ENCODE peak calls at places on chromosomes 11 and 22, in six cellular contexts. U is transverse colon, J is IMR-90, Z is uterus, B is suprapubic skin, I is body of pancreas. S is an unnamed sample. For H3K36me3, the result is how much of the 10 kb centered on the place peaks cover.

GRCh38 chr11:64969209-64969608 is 2.7 kb downstream of the MAJIN start:
- DNase-seq in U (peak), B (no peak), I (no peak), Z (no peak), J (peak), S (no peak)

GRCh38 chr11:11985954-11986949 is 22.2 kb downstream of the DKK3 start:
- DNase-seq in I (no peak), U (no peak), B (no peak), Z (no peak), J (no peak), S (no peak)

GRCh38 chr11:67283490-67283963 is 5.6 kb upstream of the ANKRD13D start:
- DNase-seq in I (no peak), J (no peak), U (no peak), Z (no peak), B (peak), S (no peak)

GRCh38 chr11:61488651-61489291 is 19.8 kb upstream of the LRRC10B start:
- DNase-seq in J (no peak), I (peak), B (no peak), Z (peak), U (peak), S (peak)

GRCh38 chr11:72524711-72525110 is 90.4 kb upstream of the CLPB start:
- DNase-seq in J (peak), I (no peak), B (no peak), Z (no peak), U (no peak), S (no peak)

GRCh38 chr22:27152033-27152432 is 494.6 kb downstream of the MIAT start:
- DNase-seq in J (no peak), I (no peak), B (no peak), Z (no peak), U (no peak), S (no peak)

GRCh38 chr11:134272381-134273316 is 3.5 kb upstream of the GLB1L3 start:
- DNase-seq in I (no peak), B (peak), Z (no peak), U (no peak), J (peak), S (peak)

GRCh38 chr11:120649316-120649715 is 137.8 kb downstream of the GRIK4 start:
- DNase-seq in U (no peak), J (no peak), B (no peak), Z (no peak), I (no peak), S (no peak)

GRCh38 chr22:45448431-45448830 is 34.9 kb downstream of the RIBC2 start:
- DNase-seq in Z (peak), B (peak), I (no peak), U (no peak), J (no peak), S (no peak)

GRCh38 chr11:117559698-117560097 is 232.0 kb downstream of the CEP164 start:
- DNase-seq in I (no peak), B (no peak), J (no peak), U (no peak), Z (no peak), S (peak)

GRCh38 chr11:45180888-45181594 is 34.6 kb downstream of the PRDM11 start:
- DNase-seq in B (no peak), U (peak), I (peak), Z (peak), J (peak), S (no peak)

GRCh38 chr11:3180869-3181268 is 15.8 kb upstream of the OSBPL5 start:
- DNase-seq in I (no peak), J (no peak), B (peak), Z (no peak), U (no peak), S (peak)

GRCh38 chr11:115691030-115691429 is 186.8 kb upstream of the CADM1 start:
- DNase-seq in Z (no peak), B (no peak), J (no peak), U (no peak), I (no peak), S (no peak)

GRCh38 chr11:33402066-33402465 is 144.9 kb downstream of the HIPK3 start:
- DNase-seq in I (no peak), U (no peak), B (no peak), J (no peak), Z (no peak), S (no peak)

GRCh38 chr22:44931077-44931540 is 78.7 kb downstream of the PHF21B start:
- DNase-seq in B (no peak), Z (peak), J (peak), I (peak), U (no peak), S (no peak)

GRCh38 chr11:16099501-16099900 is 256.8 kb downstream of the SOX6 start:
- DNase-seq in B (no peak), I (no peak), Z (no peak), J (no peak), U (no peak), S (no peak)

GRCh38 chr11:45335434-45335833 is 49.3 kb upstream of the SYT13 start:
- DNase-seq in I (no peak), U (no peak), Z (no peak), J (no peak), B (no peak), S (no peak)

GRCh38 chr11:70200212-70200844 is 2.8 kb upstream of the FADD start:
- DNase-seq in U (no peak), I (no peak), J (no peak), B (no peak), Z (no peak), S (no peak)

GRCh38 chr11:102458531-102458930 is 6.0 kb upstream of the TMEM123 start:
- DNase-seq in B (no peak), U (no peak), I (no peak), J (no peak), Z (no peak), S (peak)

GRCh38 chr11:26769027-26769426 is 47.2 kb upstream of the SLC5A12 start:
- DNase-seq in B (no peak), J (no peak), I (no peak), U (no peak), Z (no peak), S (no peak)

GRCh38 chr22:46224771-46225290 is 25.3 kb downstream of the CDPF1 start:
- DNase-seq in J (no peak), I (no peak), U (no peak), B (no peak), Z (no peak), S (no peak)

GRCh38 chr11:43735931-43736330 is 55.4 kb downstream of the HSD17B12 start:
- DNase-seq in Z (no peak), B (no peak), U (no peak), I (no peak), J (peak), S (no peak)

GRCh38 chr11:15745266-15745665 is 611.1 kb downstream of the SOX6 start:
- DNase-seq in I (no peak), J (peak), B (no peak), U (no peak), Z (no peak), S (no peak)

GRCh38 chr11:121112498-121113455 is 11.7 kb downstream of the TECTA start:
- DNase-seq in I (peak), J (peak), Z (peak), U (peak), B (no peak), S (peak)

GRCh38 chr11:112166561-112166960 is 611 bp upstream of the TEX12 start:
- DNase-seq in Z (no peak), I (no peak), B (no peak), J (no peak), U (peak), S (no peak)

GRCh38 chr22:38840129-38840528 is 3.7 kb downstream of the NPTXR start:
- DNase-seq in I (no peak), B (no peak), U (no peak), Z (no peak), J (no peak), S (no peak)

GRCh38 chr11:70912226-70912840 is 340.0 kb downstream of the SHANK2 start:
- DNase-seq in J (peak), Z (no peak), U (no peak), I (no peak), B (no peak), S (no peak)

GRCh38 chr11:102704841-102705240 is 728 bp downstream of the MMP27 start:
- DNase-seq in B (no peak), I (no peak), U (no peak), Z (no peak), J (no peak), S (no peak)

GRCh38 chr22:16964366-16964765 is 43.7 kb downstream of the GAB4 start:
- DNase-seq in I (no peak), U (no peak), Z (no peak), J (no peak), B (no peak), S (no peak)

GRCh38 chr22:36922097-36922608 is 8.7 kb downstream of the CSF2RB start:
- DNase-seq in Z (no peak), J (no peak), B (no peak), I (no peak), U (no peak), S (no peak)

GRCh38 chr22:47443836-47444745 is 681.6 kb downstream of the TBC1D22A start:
- DNase-seq in B (no peak), Z (no peak), U (no peak), I (no peak), J (no peak), S (no peak)

GRCh38 chr11:1091332-1092083 is 16.8 kb downstream of the MUC2 start:
- DNase-seq in Z (no peak), U (no peak), J (no peak), B (no peak), I (no peak), S (no peak)

GRCh38 chr11:121439337-121439736 is 12.8 kb upstream of the SORL1 start:
- DNase-seq in J (no peak), B (no peak), Z (no peak), I (no peak), U (no peak), S (no peak)

GRCh38 chr11:102345923-102346322 is 1.1 kb upstream of the BIRC2 start:
- DNase-seq in Z (no peak), I (no peak), B (no peak), J (peak), U (no peak), S (no peak)

DNA sequence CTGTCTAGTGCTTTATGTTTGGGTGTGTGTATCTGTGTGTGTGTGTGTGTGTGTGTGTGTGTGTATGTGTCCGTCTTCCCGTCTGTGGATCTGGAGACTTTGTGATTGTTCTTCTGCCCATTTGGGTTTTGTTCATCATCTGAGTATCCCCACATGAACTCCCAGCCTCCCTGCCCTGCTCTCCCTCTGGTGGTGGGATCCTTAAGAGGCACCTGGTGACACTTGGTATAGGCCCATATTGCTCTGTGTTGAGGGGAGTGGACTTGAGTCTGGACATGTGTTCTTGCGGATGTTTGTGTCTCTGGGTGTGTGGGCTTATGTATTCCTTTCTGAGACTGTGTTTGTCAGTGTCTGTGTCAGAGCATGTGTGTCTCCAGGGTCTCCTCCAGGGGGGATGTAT is 15.3 kb downstream of the RCOR2 start:
- DNase-seq in Z (no peak), U (no peak), J (peak), B (no peak), I (no peak), S (no peak)
- H3K36me3 ChIP-seq in Z (under half), U (half or more), J (half or more), B (half or more), I (under half), S (under half)

GRCh38 chr22:20749453-20749852 is 24.5 kb upstream of the SERPIND1 start:
- DNase-seq in J (no peak), B (no peak), I (no peak), Z (no peak), U (no peak), S (no peak)

GRCh38 chr22:20752104-20752741 is 21.7 kb upstream of the SERPIND1 start:
- DNase-seq in Z (no peak), U (no peak), J (no peak), B (no peak), I (no peak), S (peak)

GRCh38 chr22:20748820-20749428 is 25.0 kb upstream of the SERPIND1 start:
- DNase-seq in J (peak), U (no peak), Z (no peak), I (no peak), B (no peak), S (peak)

GRCh38 chr22:20751185-20751851 is 22.6 kb upstream of the SERPIND1 start:
- DNase-seq in J (no peak), I (no peak), Z (no peak), U (no peak), B (no peak), S (no peak)

DNA sequence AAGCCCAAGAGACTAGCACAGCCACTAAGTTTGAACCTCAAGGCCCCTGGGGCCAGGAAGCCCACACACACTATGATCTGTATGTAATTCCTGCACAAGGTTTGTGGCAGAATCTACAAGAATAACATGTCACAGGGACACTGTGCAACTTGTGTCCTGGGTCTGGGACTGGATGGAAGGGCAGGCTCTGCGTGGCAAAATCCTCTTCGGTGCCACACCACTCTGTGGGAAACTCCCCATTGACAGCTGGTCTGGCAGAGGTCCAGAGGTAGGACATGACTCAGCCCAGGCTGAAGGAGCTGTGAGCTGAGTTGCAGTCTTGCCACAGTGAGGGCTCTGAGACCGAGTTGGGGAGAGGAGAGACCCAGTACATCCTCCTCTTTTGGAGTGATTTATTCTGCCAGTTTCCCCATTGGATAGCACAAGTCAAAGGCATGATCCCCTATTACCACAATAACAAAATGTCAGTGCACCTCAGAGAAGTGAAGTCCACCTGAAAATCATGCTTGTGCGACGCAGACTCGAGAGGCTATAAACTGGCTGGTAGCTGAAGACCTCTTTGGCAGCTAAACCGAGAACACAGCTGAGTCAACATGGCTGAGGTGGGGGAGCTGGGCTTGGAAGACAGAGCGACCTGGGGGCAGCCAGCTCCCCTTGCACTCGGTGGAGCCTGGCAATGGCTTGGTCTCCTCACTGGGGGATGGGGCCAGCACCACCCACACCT is 23.3 kb upstream of the SERPIND1 start:
- DNase-seq in I (peak), Z (peak), B (no peak), J (peak), U (peak), S (no peak)
- TF ChIP-seq POLR2A in I (no peak), Z (no peak), B (no peak), J (no peak), U (no peak), S (no peak)

GRCh38 chr11:35433588-35433987 is 14.2 kb upstream of the SLC1A2 start:
- DNase-seq in U (no peak), J (no peak), B (no peak), I (no peak), Z (no peak), S (no peak)
- H3K36me3 ChIP-seq in U (under half), J (under half), B (under half), I (under half), Z (under half), S (under half)

GRCh38 chr11:69013009-69013951 is at the start of gene MRGPRF:
- DNase-seq in B (peak), Z (peak), U (peak), I (peak), J (peak), S (peak)
- TF ChIP-seq POLR2A in B (no peak), Z (peak), U (peak), I (no peak), J (no peak), S (no peak)

DNA sequence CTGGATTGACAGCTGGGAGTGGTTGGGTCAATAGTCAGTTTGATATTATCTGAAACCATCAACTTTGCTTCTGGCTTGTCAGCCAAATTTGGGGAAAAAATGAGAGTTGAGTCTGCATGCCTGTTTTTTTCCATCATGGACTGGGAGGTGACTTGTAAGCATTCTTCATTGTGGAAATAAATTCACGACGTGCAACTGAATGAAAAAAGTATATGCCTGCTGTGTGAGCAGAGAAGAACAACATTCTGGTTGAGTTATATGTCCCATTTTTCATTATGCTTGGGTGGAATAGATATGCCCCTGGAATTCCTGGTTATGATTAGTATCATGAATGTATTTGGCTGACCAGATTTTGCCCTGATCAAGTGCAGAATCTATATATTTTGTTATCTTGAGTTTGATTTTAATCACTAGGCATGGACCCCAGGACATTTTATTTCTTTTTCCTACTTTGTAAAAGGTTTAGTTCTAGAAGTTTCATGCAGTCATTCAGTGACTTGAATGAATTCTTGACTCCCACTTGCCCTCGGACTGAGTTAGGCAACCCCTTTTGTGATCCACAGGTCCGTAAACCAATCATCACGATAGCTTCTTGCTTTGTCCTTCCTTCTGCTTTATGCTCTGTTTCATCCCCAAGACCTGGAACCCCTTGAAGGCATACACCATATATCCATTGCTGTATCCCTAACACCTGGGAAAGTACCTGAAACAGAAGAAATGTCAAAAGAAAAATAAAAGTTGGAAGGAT is 205.8 kb downstream of the NAV2 start:
- DNase-seq in Z (no peak), B (no peak), I (no peak), J (no peak), U (no peak), S (no peak)
- H3K36me3 ChIP-seq in Z (under half), B (under half), I (under half), J (under half), U (under half), S (under half)

S was measured in right lobe of liver.